ENCODE peak calls at places on chromosomes 1 and 21, in six cellular contexts. One of them, this sample, is unnamed.

GRCh38 chr1:22218618-22219250 is 75.8 kb upstream of the WNT4 start:
- DNase-seq in GM12891: no peak
- DNase-seq in SK-N-SH: no peak
- DNase-seq in GM12892: no peak
- DNase-seq in K562: no peak
- DNase-seq in H1: no peak
- DNase-seq in this sample: no peak

GRCh38 chr1:161299347-161299746 is 10.4 kb downstream of the MPZ start:
- DNase-seq in GM12892: no peak
- DNase-seq in GM12891: no peak
- DNase-seq in K562: no peak
- DNase-seq in H1: no peak
- DNase-seq in SK-N-SH: no peak
- DNase-seq in this sample: no peak

GRCh38 chr1:205961970-205962820 is 18.9 kb upstream of the SLC26A9 start:
- DNase-seq in SK-N-SH: no peak
- DNase-seq in GM12891: no peak
- DNase-seq in H1: no peak
- DNase-seq in K562: no peak
- DNase-seq in GM12892: no peak
- DNase-seq in this sample: no peak

GRCh38 chr1:21781971-21782867 is 730 bp downstream of the USP48 start:
- DNase-seq in GM12892: no peak
- DNase-seq in K562: peak; percentile 41
- DNase-seq in H1: no peak
- DNase-seq in GM12891: no peak
- DNase-seq in SK-N-SH: peak; percentile 54
- DNase-seq in this sample: peak; percentile 74

GRCh38 chr1:169132512-169133227 is 26.2 kb downstream of the ATP1B1 start:
- DNase-seq in GM12892: no peak
- DNase-seq in GM12891: no peak
- DNase-seq in H1: no peak
- DNase-seq in K562: no peak
- DNase-seq in SK-N-SH: no peak
- DNase-seq in this sample: no peak

GRCh38 chr21:40553781-40554180 is 293.2 kb downstream of the DSCAM start:
- DNase-seq in GM12892: no peak
- DNase-seq in K562: no peak
- DNase-seq in H1: no peak
- DNase-seq in SK-N-SH: no peak
- DNase-seq in GM12891: no peak
- DNase-seq in this sample: no peak

GRCh38 chr21:38714998-38715397 is 90.7 kb upstream of the ETS2 start:
- DNase-seq in K562: no peak
- DNase-seq in GM12891: no peak
- DNase-seq in SK-N-SH: no peak
- DNase-seq in H1: no peak
- DNase-seq in GM12892: no peak
- DNase-seq in this sample: no peak

GRCh38 chr1:205084360-205084759 is at the start of gene TMEM81:
- DNase-seq in H1: no peak
- DNase-seq in GM12892: no peak
- DNase-seq in SK-N-SH: no peak
- DNase-seq in GM12891: no peak
- DNase-seq in K562: no peak
- DNase-seq in this sample: no peak

GRCh38 chr1:151892190-151892589 is 17.1 kb downstream of the THEM4 start:
- DNase-seq in K562: no peak
- DNase-seq in H1: no peak
- DNase-seq in GM12891: no peak
- DNase-seq in GM12892: no peak
- DNase-seq in SK-N-SH: no peak
- DNase-seq in this sample: no peak

GRCh38 chr21:46442938-46443337 is 15.8 kb upstream of the DIP2A start:
- DNase-seq in H1: no peak
- DNase-seq in K562: no peak
- DNase-seq in GM12892: no peak
- DNase-seq in SK-N-SH: no peak
- DNase-seq in GM12891: no peak
- DNase-seq in this sample: no peak

DNA sequence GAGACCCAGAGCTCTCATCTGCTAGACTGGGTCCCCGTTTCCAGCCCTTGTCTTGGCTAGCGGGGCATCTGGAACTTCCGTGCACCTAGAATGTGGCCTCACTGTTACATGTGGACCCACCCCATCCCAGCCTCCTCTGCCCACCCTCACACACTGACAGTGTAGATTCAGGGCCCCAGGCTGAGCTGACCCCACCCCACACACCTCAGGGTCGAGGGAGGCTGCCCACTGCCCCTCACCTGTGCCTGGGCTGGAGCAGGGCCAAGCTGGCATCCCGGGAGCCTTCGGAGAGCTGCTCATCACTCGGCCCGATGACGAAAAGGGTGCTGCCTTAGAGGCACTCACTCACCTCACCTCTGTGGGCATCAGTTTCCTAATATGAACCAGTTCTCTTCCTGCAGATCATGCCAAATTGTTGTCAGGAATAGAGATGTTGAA is 11.1 kb downstream of the ACOT11 start:
- DNase-seq in SK-N-SH: no peak
- DNase-seq in K562: no peak
- DNase-seq in GM12892: no peak
- DNase-seq in H1: no peak
- DNase-seq in GM12891: no peak
- DNase-seq in this sample: no peak
- TF ChIP-seq TAF1 in SK-N-SH: no peak
- TF ChIP-seq TAF1 in K562: no peak
- TF ChIP-seq TAF1 in GM12892: no peak
- TF ChIP-seq TAF1 in H1: no peak
- TF ChIP-seq TAF1 in GM12891: no peak
- TF ChIP-seq TAF1 in this sample: no peak

GRCh38 chr1:86429122-86429725 is 5.3 kb downstream of the CLCA2 start:
- DNase-seq in K562: no peak
- DNase-seq in H1: no peak
- DNase-seq in SK-N-SH: no peak
- DNase-seq in GM12891: no peak
- DNase-seq in GM12892: no peak
- DNase-seq in this sample: no peak
- TF ChIP-seq TAF1 in K562: no peak
- TF ChIP-seq TAF1 in H1: no peak
- TF ChIP-seq TAF1 in SK-N-SH: no peak
- TF ChIP-seq TAF1 in GM12891: no peak
- TF ChIP-seq TAF1 in GM12892: no peak
- TF ChIP-seq TAF1 in this sample: no peak

GRCh38 chr1:63983391-63984256 is 209.8 kb downstream of the ROR1 start:
- DNase-seq in K562: no peak
- DNase-seq in H1: no peak
- DNase-seq in GM12891: no peak
- DNase-seq in SK-N-SH: no peak
- DNase-seq in GM12892: no peak
- DNase-seq in this sample: no peak

GRCh38 chr1:63982201-63982600 is 208.4 kb downstream of the ROR1 start:
- DNase-seq in SK-N-SH: no peak
- DNase-seq in K562: no peak
- DNase-seq in GM12891: no peak
- DNase-seq in H1: no peak
- DNase-seq in GM12892: no peak
- DNase-seq in this sample: no peak

GRCh38 chr1:63984891-63985290 is 211.1 kb downstream of the ROR1 start:
- DNase-seq in SK-N-SH: no peak
- DNase-seq in GM12892: no peak
- DNase-seq in K562: no peak
- DNase-seq in GM12891: no peak
- DNase-seq in H1: no peak
- DNase-seq in this sample: no peak

GRCh38 chr1:63981408-63981773 is 207.6 kb downstream of the ROR1 start:
- DNase-seq in GM12891: no peak
- DNase-seq in K562: no peak
- DNase-seq in H1: no peak
- DNase-seq in SK-N-SH: no peak
- DNase-seq in GM12892: no peak
- DNase-seq in this sample: no peak

DNA sequence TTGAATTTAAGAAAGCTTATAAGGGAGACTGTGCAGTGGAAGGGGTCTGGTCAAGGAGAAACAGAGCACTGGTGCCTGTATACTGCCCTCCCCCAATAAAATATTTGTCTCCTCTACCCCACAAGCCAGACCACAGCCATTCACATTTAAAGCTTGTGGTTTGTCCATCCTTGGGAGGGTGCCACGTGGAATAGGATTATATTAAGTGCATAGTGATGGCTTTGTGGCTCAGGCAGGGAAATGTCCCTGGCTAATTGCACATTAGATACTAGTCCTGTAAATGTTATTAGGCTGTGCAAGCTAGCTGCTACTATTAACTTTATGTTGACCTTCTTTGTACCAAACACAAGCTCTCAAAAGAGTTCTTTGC is 210.4 kb downstream of the ROR1 start:
- DNase-seq in GM12891: no peak
- DNase-seq in K562: no peak
- DNase-seq in GM12892: no peak
- DNase-seq in H1: no peak
- DNase-seq in SK-N-SH: no peak
- DNase-seq in this sample: no peak
- TF ChIP-seq TAF1 in GM12891: no peak
- TF ChIP-seq TAF1 in K562: no peak
- TF ChIP-seq TAF1 in GM12892: no peak
- TF ChIP-seq TAF1 in H1: no peak
- TF ChIP-seq TAF1 in SK-N-SH: no peak
- TF ChIP-seq TAF1 in this sample: no peak

GRCh38 chr1:47407481-47407880 is 8.6 kb upstream of the FOXE3 start:
- DNase-seq in H1: no peak
- DNase-seq in SK-N-SH: no peak
- DNase-seq in GM12892: no peak
- DNase-seq in GM12891: no peak
- DNase-seq in K562: no peak
- DNase-seq in this sample: no peak

GRCh38 chr1:47411441-47411840 is 4.6 kb upstream of the FOXE3 start:
- DNase-seq in K562: no peak
- DNase-seq in H1: no peak
- DNase-seq in SK-N-SH: no peak
- DNase-seq in GM12891: no peak
- DNase-seq in GM12892: no peak
- DNase-seq in this sample: no peak

GRCh38 chr1:47406966-47407365 is 9.1 kb upstream of the FOXE3 start:
- DNase-seq in GM12892: no peak
- DNase-seq in SK-N-SH: no peak
- DNase-seq in H1: no peak
- DNase-seq in GM12891: no peak
- DNase-seq in K562: no peak
- DNase-seq in this sample: no peak

GRCh38 chr1:47412437-47412836 is 3.6 kb upstream of the FOXE3 start:
- DNase-seq in H1: no peak
- DNase-seq in GM12892: no peak
- DNase-seq in K562: no peak
- DNase-seq in SK-N-SH: no peak
- DNase-seq in GM12891: no peak
- DNase-seq in this sample: no peak

GRCh38 chr1:47409311-47410085 is 6.6 kb upstream of the FOXE3 start:
- DNase-seq in H1: no peak
- DNase-seq in GM12892: no peak
- DNase-seq in K562: no peak
- DNase-seq in SK-N-SH: no peak
- DNase-seq in GM12891: no peak
- DNase-seq in this sample: no peak
- TF ChIP-seq TAF1 in H1: no peak
- TF ChIP-seq TAF1 in GM12892: no peak
- TF ChIP-seq TAF1 in K562: no peak
- TF ChIP-seq TAF1 in SK-N-SH: no peak
- TF ChIP-seq TAF1 in GM12891: no peak
- TF ChIP-seq TAF1 in this sample: no peak

GRCh38 chr1:203632941-203633340 is 6.3 kb downstream of the ATP2B4 start:
- DNase-seq in SK-N-SH: no peak
- DNase-seq in K562: no peak
- DNase-seq in GM12891: no peak
- DNase-seq in GM12892: no peak
- DNase-seq in H1: no peak
- DNase-seq in this sample: no peak
- TF ChIP-seq TAF1 in SK-N-SH: no peak
- TF ChIP-seq TAF1 in K562: no peak
- TF ChIP-seq TAF1 in GM12891: no peak
- TF ChIP-seq TAF1 in GM12892: no peak
- TF ChIP-seq TAF1 in H1: no peak
- TF ChIP-seq TAF1 in this sample: no peak

GRCh38 chr1:156475568-156476500 is 24.7 kb downstream of the MEF2D start:
- DNase-seq in GM12891: no peak
- DNase-seq in SK-N-SH: no peak
- DNase-seq in K562: no peak
- DNase-seq in GM12892: no peak
- DNase-seq in H1: no peak
- DNase-seq in this sample: no peak
- TF ChIP-seq TAF1 in GM12891: no peak
- TF ChIP-seq TAF1 in SK-N-SH: no peak
- TF ChIP-seq TAF1 in K562: no peak
- TF ChIP-seq TAF1 in GM12892: no peak
- TF ChIP-seq TAF1 in H1: no peak
- TF ChIP-seq TAF1 in this sample: no peak

GRCh38 chr1:24364605-24364974 is 45.4 kb downstream of the GRHL3 start:
- DNase-seq in H1: no peak
- DNase-seq in GM12892: no peak
- DNase-seq in K562: no peak
- DNase-seq in SK-N-SH: no peak
- DNase-seq in GM12891: no peak
- DNase-seq in this sample: no peak

GRCh38 chr1:24366707-24367106 is 46.9 kb downstream of the STPG1 start:
- DNase-seq in K562: no peak
- DNase-seq in GM12891: no peak
- DNase-seq in SK-N-SH: no peak
- DNase-seq in H1: no peak
- DNase-seq in GM12892: no peak
- DNase-seq in this sample: no peak

GRCh38 chr1:24363994-24364393 is 44.8 kb downstream of the GRHL3 start:
- DNase-seq in GM12892: no peak
- DNase-seq in H1: no peak
- DNase-seq in SK-N-SH: no peak
- DNase-seq in K562: no peak
- DNase-seq in GM12891: no peak
- DNase-seq in this sample: no peak

GRCh38 chr1:24362982-24363614 is 43.9 kb downstream of the GRHL3 start:
- DNase-seq in K562: no peak
- DNase-seq in GM12891: no peak
- DNase-seq in GM12892: no peak
- DNase-seq in H1: no peak
- DNase-seq in SK-N-SH: no peak
- DNase-seq in this sample: no peak

DNA sequence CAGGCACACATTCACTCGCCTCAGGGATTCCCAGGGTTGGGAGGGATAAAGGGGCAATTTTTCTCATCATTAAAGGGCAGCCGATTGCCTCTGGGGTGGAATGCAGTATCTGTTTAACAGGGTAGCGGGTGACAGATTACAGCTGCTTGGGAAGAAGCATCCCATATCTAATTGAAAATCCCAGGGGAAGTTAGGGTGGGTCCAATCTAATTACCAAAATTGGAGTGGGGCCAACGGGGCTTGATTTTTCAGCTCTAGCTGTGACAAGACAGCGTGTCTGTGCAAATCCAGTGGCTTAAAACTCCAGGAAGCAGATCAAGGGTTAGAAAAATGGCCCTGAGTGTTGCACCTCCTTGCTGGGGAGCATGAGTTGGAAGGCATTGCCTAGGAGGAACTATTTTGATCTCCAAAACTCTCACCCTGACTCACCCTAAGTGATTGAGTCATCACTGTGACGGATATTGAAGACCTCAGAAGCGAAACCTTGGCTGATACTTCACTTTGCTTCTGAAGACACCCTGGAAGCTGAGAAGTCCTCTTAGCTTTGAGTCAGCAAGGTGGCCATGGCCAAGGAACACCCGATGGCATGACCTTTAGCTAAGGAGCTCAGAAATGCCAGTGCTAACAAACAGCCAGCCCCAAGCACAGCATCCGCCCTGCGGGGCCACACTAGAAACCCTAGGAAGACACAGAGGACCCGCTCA is 46.0 kb downstream of the GRHL3 start:
- DNase-seq in GM12892: peak; percentile 55
- DNase-seq in SK-N-SH: peak; percentile 76
- DNase-seq in H1: no peak
- DNase-seq in GM12891: peak; percentile 52
- DNase-seq in K562: peak; percentile 46
- DNase-seq in this sample: peak; percentile 33
- TF ChIP-seq TAF1 in GM12892: no peak
- TF ChIP-seq TAF1 in SK-N-SH: no peak
- TF ChIP-seq TAF1 in H1: no peak
- TF ChIP-seq TAF1 in GM12891: no peak
- TF ChIP-seq TAF1 in K562: no peak
- TF ChIP-seq TAF1 in this sample: no peak